ENCODE peak calls at places on chromosomes 13 and 19, in four cellular contexts. T, K, D and M are unnamed samples.

GRCh38 chr19:18425515-18426415 is 6.6 kb downstream of the SSBP4 start:
- DNase-seq in T (no peak), K (no peak), D (no peak), M (no peak)

GRCh38 chr19:54271106-54271505 is 9.8 kb downstream of the LILRB2 start:
- DNase-seq in T (no peak), K (no peak), D (no peak), M (no peak)

GRCh38 chr13:112073245-112074138 is 6.5 kb downstream of the SOX1 start:
- DNase-seq in T (no peak), K (no peak), D (no peak), M (peak)

GRCh38 chr13:59038824-59039223 is 1124.9 kb downstream of the DIAPH3 start:
- DNase-seq in T (no peak), K (no peak), D (no peak), M (no peak)

GRCh38 chr19:3095375-3096191 is 1.4 kb downstream of the GNA11 start:
- DNase-seq in T (no peak), K (peak), D (peak), M (peak)

GRCh38 chr13:36965767-36966166 is 33.4 kb downstream of the ALG5 start:
- DNase-seq in T (no peak), K (no peak), D (no peak), M (no peak)

GRCh38 chr13:25659091-25659502 is 287.3 kb downstream of the ATP8A2 start:
- DNase-seq in T (no peak), K (no peak), D (no peak), M (peak)

GRCh38 chr19:11018743-11019142 is 57.9 kb downstream of the SMARCA4 start:
- DNase-seq in T (no peak), K (no peak), D (no peak), M (no peak)

GRCh38 chr19:48506138-48506733 is 5.4 kb downstream of the LMTK3 start:
- DNase-seq in T (no peak), K (peak), D (peak), M (no peak)

GRCh38 chr13:41645313-41645712 is 188.0 kb downstream of the RGCC start:
- DNase-seq in T (no peak), K (no peak), D (peak), M (no peak)
- TF ChIP-seq TARDBP in T (no peak), K (no peak), D (no peak), M (no peak)

GRCh38 chr13:38804536-38804935 is 117.7 kb downstream of the FREM2 start:
- DNase-seq in T (no peak), K (no peak), D (no peak), M (no peak)
- TF ChIP-seq FOXM1 in T (no peak), K (no peak), D (no peak), M (no peak)

DNA sequence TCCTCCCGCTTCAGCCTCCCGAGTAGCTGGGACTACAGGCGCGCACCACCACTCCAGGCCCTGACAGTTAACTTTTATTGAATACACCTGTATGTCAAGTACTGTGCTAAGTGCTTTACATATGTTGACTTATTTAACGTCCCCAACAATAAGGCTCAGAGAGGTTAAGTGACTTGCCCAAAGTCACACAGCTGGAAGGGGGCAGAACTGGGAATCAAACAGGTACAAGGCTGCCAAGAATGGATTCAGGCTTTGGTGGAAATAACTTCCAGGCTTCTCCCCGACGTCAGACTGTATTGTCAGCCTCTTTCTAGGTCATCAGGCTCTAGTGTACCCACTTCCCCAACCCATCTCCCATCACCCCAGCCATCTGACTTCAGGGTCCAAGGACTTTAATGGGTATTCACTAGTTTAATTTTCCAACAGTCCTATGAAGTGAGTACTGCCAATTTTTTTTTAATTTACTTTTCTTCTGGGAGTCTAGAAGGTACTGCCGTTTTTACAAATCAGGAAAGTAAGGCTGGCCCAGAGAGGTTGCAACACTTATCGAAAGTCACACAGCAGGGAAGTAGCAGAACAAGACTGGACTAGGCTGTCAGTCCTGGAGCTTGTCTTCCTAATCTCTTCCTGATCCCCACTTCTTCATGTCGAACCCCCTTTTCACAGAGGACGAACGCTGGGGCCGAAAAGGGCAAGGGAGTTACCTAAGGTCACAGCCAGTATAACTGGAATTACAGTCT is 4.9 kb upstream of the CKM start:
- DNase-seq in T (no peak), K (no peak), D (no peak), M (no peak)
- TF ChIP-seq TARDBP in T (no peak), K (no peak), D (no peak), M (no peak)

GRCh38 chr19:38713227-38713649 is 31.0 kb downstream of the CAPN12 start:
- DNase-seq in T (no peak), K (no peak), D (no peak), M (no peak)
- TF ChIP-seq FOXM1 in T (no peak), K (no peak), D (no peak), M (no peak)

DNA sequence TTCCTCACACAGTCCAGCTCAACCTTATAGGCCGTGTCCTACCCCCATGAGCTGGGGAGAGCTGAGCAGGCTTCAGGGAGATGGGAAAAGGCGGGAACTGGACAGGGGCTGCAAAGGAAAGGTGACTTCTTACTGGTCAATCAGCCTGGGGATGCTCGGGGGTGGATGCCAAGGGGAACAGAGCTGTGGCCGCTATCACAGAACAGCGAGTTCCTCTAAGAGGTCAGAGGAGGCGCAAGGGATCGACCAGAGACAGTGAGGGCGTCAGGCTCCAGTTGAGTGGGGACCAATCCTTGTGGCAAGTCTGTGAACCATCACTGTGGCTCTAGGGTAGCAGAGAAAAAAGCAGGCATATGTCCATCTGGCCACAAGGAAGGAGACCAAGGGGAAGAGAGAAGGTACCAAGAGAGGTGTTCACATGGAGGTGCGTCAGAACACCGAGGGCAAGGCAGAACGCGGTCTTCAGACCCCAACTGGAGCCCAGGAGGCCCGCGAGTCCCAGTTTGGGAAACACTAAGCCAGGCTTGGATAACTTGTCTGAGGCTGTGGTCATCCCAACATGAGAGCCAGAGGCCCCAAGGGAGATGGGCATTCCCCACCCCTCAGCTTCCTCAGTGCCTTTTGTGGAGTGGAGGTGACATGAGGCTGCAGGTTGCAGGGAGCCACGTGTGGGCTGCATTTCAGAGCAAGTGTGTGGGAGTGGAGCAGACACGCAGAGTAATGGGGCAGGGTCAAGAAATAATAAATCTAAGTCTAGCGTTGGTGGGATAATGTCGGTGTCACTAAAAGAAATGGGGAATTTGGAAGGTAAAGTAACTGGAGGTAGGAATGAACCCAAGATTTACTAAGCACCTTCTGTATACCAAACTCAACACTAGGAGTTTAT is 3.9 kb downstream of the F10 start:
- DNase-seq in T (no peak), K (no peak), D (no peak), M (no peak)
- TF ChIP-seq TARDBP in T (no peak), K (no peak), D (no peak), M (no peak)

GRCh38 chr13:111045170-111045569 is 69.9 kb upstream of the ARHGEF7 start:
- DNase-seq in T (no peak), K (no peak), D (no peak), M (no peak)
- TF ChIP-seq FOXM1 in T (no peak), K (no peak), D (no peak), M (no peak)

DNA sequence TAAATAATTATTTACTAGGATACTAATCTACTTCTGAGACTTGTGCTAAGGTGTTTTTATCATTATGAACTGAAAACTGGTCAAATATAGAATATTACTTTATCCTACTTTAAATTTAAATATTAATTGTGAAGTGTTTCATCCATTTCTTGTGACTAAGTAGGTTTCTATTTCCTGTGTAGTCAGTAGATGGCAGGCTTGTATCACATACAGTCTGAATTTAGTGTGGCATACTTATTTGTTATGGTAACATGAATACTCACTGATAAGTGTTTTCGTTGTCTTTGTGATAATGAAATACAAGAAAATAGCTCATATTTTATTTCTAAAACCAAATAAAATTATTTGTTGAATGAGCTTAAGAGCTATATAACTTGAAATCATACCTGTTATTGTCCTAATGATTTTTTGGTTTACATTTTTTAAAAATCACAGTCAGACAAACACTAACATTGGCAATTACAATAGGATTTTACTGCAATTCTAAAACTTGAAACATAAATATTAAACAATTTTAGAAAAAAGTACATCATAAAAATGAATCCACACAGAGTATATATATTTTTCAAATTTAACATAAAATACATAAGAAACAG is 904.6 kb upstream of the PCDH20 start:
- DNase-seq in T (peak), K (no peak), D (peak), M (peak)
- TF ChIP-seq TARDBP in T (no peak), K (no peak), D (no peak), M (no peak)